ENCODE peak calls at places on chromosomes 4 and X, in nine cellular contexts. C, D, N, E, B, O, P, T and M are unnamed samples. For H3K4me1, the result is how much of the 10 kb centered on the place peaks cover.

GRCh38 chr4:165779950-165780670 is 92.9 kb upstream of the TLL1 start:
- DNase-seq in C (no peak), D (no peak), N (no peak), E (no peak), B (peak), O (no peak), P (no peak), T (no peak), M (no peak)

GRCh38 chr4:22607382-22607781 is 85.4 kb upstream of the GBA3 start:
- DNase-seq in C (peak), D (peak), N (peak), E (peak), B (peak), O (peak), P (peak), T (peak), M (no peak)

GRCh38 chrX:37926700-37927099 is 79.3 kb upstream of the DYNLT3 start:
- DNase-seq in C (peak), D (no peak), N (no peak), E (no peak), B (peak), O (peak), P (peak), T (peak), M (no peak)

GRCh38 chr4:99811850-99812249 is 4.8 kb upstream of the DAPP1 start:
- DNase-seq in C (peak), D (no peak), N (no peak), E (peak), B (peak), O (peak), P (peak), T (peak), M (no peak)

GRCh38 chr4:122666527-122667245 is 45.8 kb upstream of the IL21 start:
- DNase-seq in C (peak), D (no peak), N (no peak), E (no peak), B (peak), O (peak), P (no peak), T (no peak), M (no peak)

GRCh38 chrX:101799387-101799786 is 132.4 kb downstream of the ZMAT1 start:
- DNase-seq in C (peak), D (peak), N (peak), E (peak), B (peak), O (peak), P (peak), T (peak), M (peak)

GRCh38 chr4:30847157-30847556 is 127.0 kb downstream of the PCDH7 start:
- DNase-seq in C (no peak), D (no peak), N (no peak), E (peak), B (no peak), O (no peak), P (no peak), T (no peak), M (no peak)

GRCh38 chrX:154458116-154458953 is at the start of gene PLXNA3:
- DNase-seq in C (peak), D (no peak), N (peak), E (peak), B (peak), O (peak), P (peak), T (peak), M (no peak)

GRCh38 chr4:3286335-3287175 is 6.3 kb upstream of the RGS12 start:
- DNase-seq in C (no peak), D (peak), N (no peak), E (no peak), B (no peak), O (no peak), P (peak), T (no peak), M (peak)

GRCh38 chr4:80875642-80876041 is 154.9 kb upstream of the BMP3 start:
- DNase-seq in C (no peak), D (no peak), N (no peak), E (no peak), B (no peak), O (no peak), P (no peak), T (no peak), M (no peak)

GRCh38 chrX:66633541-66633940 is 5.3 kb downstream of the EDA2R start:
- DNase-seq in C (peak), D (no peak), N (no peak), E (no peak), B (peak), O (no peak), P (no peak), T (no peak), M (no peak)

GRCh38 chr4:62144431-62144830 is 944.3 kb downstream of the ADGRL3 start:
- DNase-seq in C (no peak), D (no peak), N (no peak), E (no peak), B (no peak), O (no peak), P (no peak), T (no peak), M (no peak)

GRCh38 chr4:31573554-31573953 is 853.4 kb downstream of the PCDH7 start:
- DNase-seq in C (no peak), D (no peak), N (no peak), E (no peak), B (no peak), O (no peak), P (no peak), T (no peak), M (no peak)

GRCh38 chr4:158268553-158268952 is 58.3 kb downstream of the TMEM144 start:
- DNase-seq in C (no peak), D (no peak), N (no peak), E (no peak), B (no peak), O (no peak), P (no peak), T (no peak), M (no peak)
- H3K4me1 ChIP-seq in C (under half), D (under half), N (under half), E (under half), B (under half), O (under half), P (under half), T (under half), M (under half)

GRCh38 chr4:153259679-153260078 is 55.4 kb downstream of the TRIM2 start:
- DNase-seq in C (peak), D (no peak), N (no peak), E (no peak), B (no peak), O (no peak), P (no peak), T (no peak), M (no peak)

GRCh38 chr4:153260152-153260551 is 55.9 kb downstream of the TRIM2 start:
- DNase-seq in C (peak), D (no peak), N (no peak), E (peak), B (no peak), O (no peak), P (no peak), T (no peak), M (no peak)

GRCh38 chr4:153261922-153262321 is 57.7 kb downstream of the TRIM2 start:
- DNase-seq in C (no peak), D (no peak), N (no peak), E (no peak), B (no peak), O (no peak), P (no peak), T (no peak), M (no peak)

GRCh38 chr4:153261431-153261830 is 57.2 kb downstream of the TRIM2 start:
- DNase-seq in C (no peak), D (no peak), N (no peak), E (no peak), B (no peak), O (no peak), P (no peak), T (no peak), M (no peak)

DNA sequence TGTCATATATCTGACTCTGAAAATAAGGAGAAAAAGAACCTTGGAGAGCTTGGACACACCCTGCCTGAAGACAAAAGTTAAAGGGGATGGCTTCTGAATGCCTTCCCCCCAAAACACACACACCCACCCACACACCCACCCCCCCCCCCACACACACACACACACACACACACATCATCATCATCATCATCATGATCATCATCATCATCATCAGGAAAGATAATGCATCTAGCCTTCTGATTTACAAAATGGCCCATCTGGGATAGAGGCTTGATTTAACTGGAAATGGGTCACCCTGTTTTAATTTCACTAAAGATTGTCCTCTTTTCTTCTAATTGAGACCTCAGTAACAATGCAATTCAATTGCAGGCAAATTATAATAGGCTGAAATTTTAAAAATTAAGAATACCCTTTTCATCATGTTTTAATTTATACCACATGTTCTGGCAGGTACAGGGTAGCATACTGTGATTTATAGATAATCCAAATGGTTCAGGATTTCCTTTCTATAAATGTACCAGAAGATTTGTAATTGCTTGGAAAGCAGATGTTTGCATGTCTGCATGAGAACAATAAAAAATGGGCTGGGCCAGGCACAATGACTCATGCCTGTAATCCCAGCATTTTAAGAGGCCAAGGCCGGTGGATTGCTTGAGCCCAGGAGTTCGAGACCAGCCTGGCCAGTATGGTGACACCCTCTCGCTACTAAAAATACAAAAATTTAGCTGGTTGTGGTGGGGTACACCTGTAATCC is 56.5 kb downstream of the TRIM2 start:
- DNase-seq in C (peak), D (no peak), N (no peak), E (no peak), B (no peak), O (no peak), P (no peak), T (no peak), M (no peak)
- H3K4me1 ChIP-seq in C (under half), D (under half), N (under half), E (under half), B (under half), O (under half), P (under half), T (under half), M (under half)

GRCh38 chr4:184385705-184386141 is 88.6 kb downstream of the IRF2 start:
- DNase-seq in C (no peak), D (peak), N (no peak), E (peak), B (no peak), O (peak), P (peak), T (no peak), M (no peak)

GRCh38 chr4:184382189-184382846 is 92.0 kb downstream of the IRF2 start:
- DNase-seq in C (no peak), D (no peak), N (no peak), E (peak), B (no peak), O (no peak), P (no peak), T (peak), M (no peak)

GRCh38 chr4:184383497-184384055 is 90.8 kb downstream of the IRF2 start:
- DNase-seq in C (peak), D (peak), N (no peak), E (peak), B (peak), O (peak), P (no peak), T (no peak), M (no peak)

GRCh38 chr4:184384810-184385557 is 89.4 kb downstream of the IRF2 start:
- DNase-seq in C (peak), D (no peak), N (no peak), E (peak), B (no peak), O (no peak), P (peak), T (no peak), M (no peak)

GRCh38 chr4:184384056-184384809 is 90.1 kb downstream of the IRF2 start:
- DNase-seq in C (peak), D (peak), N (no peak), E (peak), B (peak), O (peak), P (peak), T (peak), M (peak)
- H3K4me1 ChIP-seq in C (under half), D (under half), N (under half), E (under half), B (under half), O (half or more), P (half or more), T (under half), M (under half)

DNA sequence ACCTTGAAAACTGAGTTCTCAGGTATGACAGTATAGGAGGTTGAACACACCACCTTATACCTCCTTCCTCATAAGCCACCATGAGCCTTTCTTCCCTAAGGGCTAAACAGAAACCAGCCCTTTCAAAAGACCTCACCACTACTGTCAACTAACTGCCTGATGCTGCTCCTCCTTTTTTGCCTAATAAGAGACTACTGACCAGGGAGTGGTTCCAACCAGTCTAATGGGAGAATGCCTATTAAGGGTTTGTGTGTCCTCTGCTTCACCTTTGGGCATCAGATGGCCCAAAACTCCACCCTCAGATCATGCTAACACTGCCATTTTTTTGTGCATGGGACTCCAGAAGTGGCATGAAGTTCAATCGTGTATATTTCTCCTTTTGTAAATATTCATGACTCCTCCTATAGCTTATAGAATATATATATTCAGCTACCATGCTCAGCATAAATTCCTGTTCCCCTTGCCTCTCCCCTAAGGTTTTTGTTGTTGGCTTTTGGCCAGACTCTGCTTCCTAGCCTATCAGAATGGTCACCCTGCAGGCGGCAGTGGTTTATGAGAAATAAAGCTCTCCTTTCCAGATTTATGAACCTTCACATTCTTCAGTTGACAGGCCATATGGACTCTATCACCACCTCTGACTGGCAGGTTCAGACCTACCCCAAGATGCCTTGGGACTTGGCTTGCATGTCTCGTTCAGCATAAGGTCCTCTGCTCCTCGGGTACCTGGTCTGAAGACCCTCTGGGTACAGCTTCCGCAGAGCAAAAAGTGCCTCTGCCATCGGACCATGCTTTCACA is 28.2 kb downstream of the FGFBP1 start:
- DNase-seq in C (no peak), D (no peak), N (no peak), E (no peak), B (no peak), O (no peak), P (no peak), T (no peak), M (no peak)
- H3K4me1 ChIP-seq in C (under half), D (under half), N (under half), E (under half), B (under half), O (under half), P (under half), T (under half), M (under half)